ENCODE peak calls at places on chromosomes 1 and 21, in seven cellular contexts. One of them, this sample, is unnamed.

GRCh38 chr1:15427280-15427666 is 11.0 kb upstream of the CTRC start:
- DNase-seq in IMR-90: no peak
- DNase-seq in neural progenitor cell: no peak
- DNase-seq in right atrium auricular region: no peak
- DNase-seq in dorsolateral prefrontal cortex: no peak
- DNase-seq in omental fat pad: no peak
- DNase-seq in Panc1: no peak
- DNase-seq in this sample: no peak

GRCh38 chr1:113012149-113012548 is 56.2 kb upstream of the SLC16A1 start:
- DNase-seq in IMR-90: no peak
- DNase-seq in neural progenitor cell: no peak
- DNase-seq in right atrium auricular region: no peak
- DNase-seq in dorsolateral prefrontal cortex: no peak
- DNase-seq in omental fat pad: no peak
- DNase-seq in Panc1: no peak
- DNase-seq in this sample: no peak

GRCh38 chr1:199808110-199808870 is 219.2 kb upstream of the NR5A2 start:
- DNase-seq in IMR-90: peak
- DNase-seq in neural progenitor cell: no peak
- DNase-seq in right atrium auricular region: no peak
- DNase-seq in dorsolateral prefrontal cortex: no peak
- DNase-seq in omental fat pad: no peak
- DNase-seq in Panc1: no peak
- DNase-seq in this sample: no peak

GRCh38 chr1:174534789-174535188 is 87.0 kb downstream of the GPR52 start:
- DNase-seq in IMR-90: peak
- DNase-seq in neural progenitor cell: no peak
- DNase-seq in right atrium auricular region: no peak
- DNase-seq in dorsolateral prefrontal cortex: no peak
- DNase-seq in omental fat pad: no peak
- DNase-seq in Panc1: no peak
- DNase-seq in this sample: no peak

GRCh38 chr1:159652506-159652905 is 61.9 kb downstream of the CRP start:
- DNase-seq in IMR-90: no peak
- DNase-seq in neural progenitor cell: no peak
- DNase-seq in right atrium auricular region: no peak
- DNase-seq in dorsolateral prefrontal cortex: no peak
- DNase-seq in omental fat pad: no peak
- DNase-seq in Panc1: no peak
- DNase-seq in this sample: no peak

GRCh38 chr1:3062616-3063378 is 6.2 kb upstream of the PRDM16 start:
- DNase-seq in IMR-90: no peak
- DNase-seq in neural progenitor cell: peak
- DNase-seq in right atrium auricular region: no peak
- DNase-seq in dorsolateral prefrontal cortex: peak
- DNase-seq in omental fat pad: peak
- DNase-seq in Panc1: no peak
- DNase-seq in this sample: no peak

GRCh38 chr1:58398714-58399113 is 147.8 kb downstream of the OMA1 start:
- DNase-seq in IMR-90: no peak
- DNase-seq in neural progenitor cell: no peak
- DNase-seq in right atrium auricular region: no peak
- DNase-seq in dorsolateral prefrontal cortex: no peak
- DNase-seq in omental fat pad: no peak
- DNase-seq in Panc1: no peak
- DNase-seq in this sample: no peak

GRCh38 chr1:20666804-20667203 is 5.6 kb upstream of the DDOST start:
- DNase-seq in IMR-90: peak
- DNase-seq in neural progenitor cell: no peak
- DNase-seq in right atrium auricular region: no peak
- DNase-seq in dorsolateral prefrontal cortex: no peak
- DNase-seq in omental fat pad: no peak
- DNase-seq in Panc1: no peak
- DNase-seq in this sample: no peak

GRCh38 chr1:147640553-147641165 is 29.7 kb downstream of the ACP6 start:
- DNase-seq in IMR-90: peak
- DNase-seq in neural progenitor cell: peak
- DNase-seq in right atrium auricular region: no peak
- DNase-seq in dorsolateral prefrontal cortex: peak
- DNase-seq in omental fat pad: peak
- DNase-seq in Panc1: peak
- DNase-seq in this sample: peak

GRCh38 chr1:198932351-198932991 is 293.6 kb downstream of the PTPRC start:
- DNase-seq in IMR-90: peak
- DNase-seq in neural progenitor cell: no peak
- DNase-seq in right atrium auricular region: no peak
- DNase-seq in dorsolateral prefrontal cortex: no peak
- DNase-seq in omental fat pad: no peak
- DNase-seq in Panc1: no peak
- DNase-seq in this sample: no peak

GRCh38 chr21:37368536-37369279 is 2.1 kb downstream of the DYRK1A start:
- DNase-seq in IMR-90: peak
- DNase-seq in neural progenitor cell: no peak
- DNase-seq in right atrium auricular region: no peak
- DNase-seq in dorsolateral prefrontal cortex: no peak
- DNase-seq in omental fat pad: no peak
- DNase-seq in Panc1: no peak
- DNase-seq in this sample: no peak

GRCh38 chr1:207181838-207182237 is 77.8 kb downstream of the C4BPA start:
- DNase-seq in IMR-90: no peak
- DNase-seq in neural progenitor cell: no peak
- DNase-seq in right atrium auricular region: no peak
- DNase-seq in dorsolateral prefrontal cortex: no peak
- DNase-seq in omental fat pad: no peak
- DNase-seq in Panc1: no peak
- DNase-seq in this sample: no peak

GRCh38 chr21:42567861-42568260 is 54.2 kb downstream of the SLC37A1 start:
- DNase-seq in IMR-90: no peak
- DNase-seq in neural progenitor cell: no peak
- DNase-seq in right atrium auricular region: no peak
- DNase-seq in dorsolateral prefrontal cortex: peak
- DNase-seq in omental fat pad: no peak
- DNase-seq in Panc1: no peak
- DNase-seq in this sample: no peak

GRCh38 chr1:234638832-234639799 is 29.1 kb upstream of the IRF2BP2 start:
- DNase-seq in IMR-90: peak
- DNase-seq in neural progenitor cell: no peak
- DNase-seq in right atrium auricular region: no peak
- DNase-seq in dorsolateral prefrontal cortex: no peak
- DNase-seq in omental fat pad: no peak
- DNase-seq in Panc1: no peak
- DNase-seq in this sample: no peak

GRCh38 chr21:41671859-41672542 is 94.9 kb downstream of the RIPK4 start:
- DNase-seq in IMR-90: no peak
- DNase-seq in neural progenitor cell: no peak
- DNase-seq in right atrium auricular region: no peak
- DNase-seq in dorsolateral prefrontal cortex: no peak
- DNase-seq in omental fat pad: no peak
- DNase-seq in Panc1: no peak
- DNase-seq in this sample: no peak

GRCh38 chr1:112335351-112335750 is 60.7 kb upstream of the CTTNBP2NL start:
- DNase-seq in IMR-90: peak
- DNase-seq in neural progenitor cell: no peak
- DNase-seq in right atrium auricular region: no peak
- DNase-seq in dorsolateral prefrontal cortex: no peak
- DNase-seq in omental fat pad: no peak
- DNase-seq in Panc1: no peak
- DNase-seq in this sample: no peak

GRCh38 chr1:217718873-217719272 is 87.7 kb downstream of the SPATA17 start:
- DNase-seq in IMR-90: no peak
- DNase-seq in neural progenitor cell: no peak
- DNase-seq in right atrium auricular region: no peak
- DNase-seq in dorsolateral prefrontal cortex: no peak
- DNase-seq in omental fat pad: no peak
- DNase-seq in Panc1: no peak
- DNase-seq in this sample: no peak
- TF ChIP-seq CTCF in IMR-90: no peak
- TF ChIP-seq CTCF in neural progenitor cell: no peak
- TF ChIP-seq CTCF in right atrium auricular region: no peak
- TF ChIP-seq CTCF in dorsolateral prefrontal cortex: no peak
- TF ChIP-seq CTCF in omental fat pad: no peak
- TF ChIP-seq CTCF in Panc1: no peak
- TF ChIP-seq CTCF in this sample: no peak

GRCh38 chr1:235763962-235764361 is 102.7 kb downstream of the LYST start:
- DNase-seq in IMR-90: peak
- DNase-seq in neural progenitor cell: no peak
- DNase-seq in right atrium auricular region: no peak
- DNase-seq in dorsolateral prefrontal cortex: no peak
- DNase-seq in omental fat pad: no peak
- DNase-seq in Panc1: no peak
- DNase-seq in this sample: no peak
- TF ChIP-seq CTCF in IMR-90: no peak
- TF ChIP-seq CTCF in neural progenitor cell: no peak
- TF ChIP-seq CTCF in right atrium auricular region: no peak
- TF ChIP-seq CTCF in dorsolateral prefrontal cortex: no peak
- TF ChIP-seq CTCF in omental fat pad: no peak
- TF ChIP-seq CTCF in Panc1: no peak
- TF ChIP-seq CTCF in this sample: no peak

GRCh38 chr1:154936416-154937050 is at the start of gene PMVK:
- DNase-seq in IMR-90: peak
- DNase-seq in neural progenitor cell: peak
- DNase-seq in right atrium auricular region: peak
- DNase-seq in dorsolateral prefrontal cortex: peak
- DNase-seq in omental fat pad: peak
- DNase-seq in Panc1: peak
- DNase-seq in this sample: peak
- TF ChIP-seq CTCF in IMR-90: peak
- TF ChIP-seq CTCF in neural progenitor cell: peak
- TF ChIP-seq CTCF in right atrium auricular region: no peak
- TF ChIP-seq CTCF in dorsolateral prefrontal cortex: peak
- TF ChIP-seq CTCF in omental fat pad: no peak
- TF ChIP-seq CTCF in Panc1: no peak
- TF ChIP-seq CTCF in this sample: peak

DNA sequence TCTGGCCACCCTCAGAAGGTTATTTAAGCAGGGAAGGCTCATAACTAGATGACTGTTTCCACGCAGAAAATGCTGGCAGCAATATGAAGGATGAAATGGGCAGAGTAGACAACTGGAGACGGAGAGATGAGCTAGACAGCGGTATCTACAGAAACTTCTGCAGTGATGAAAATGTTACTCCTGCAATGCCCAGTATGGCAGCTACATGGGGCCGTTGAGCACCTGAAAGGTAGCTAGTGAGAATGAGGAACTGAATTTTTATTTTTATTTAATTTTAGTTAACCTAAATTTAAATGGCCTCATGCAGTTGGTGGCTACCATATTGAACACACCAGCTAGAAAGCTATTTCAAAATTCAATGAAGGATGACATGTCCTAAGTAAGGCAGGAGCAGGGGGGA is 27.3 kb downstream of the SIPA1L2 start:
- DNase-seq in IMR-90: no peak
- DNase-seq in neural progenitor cell: no peak
- DNase-seq in right atrium auricular region: no peak
- DNase-seq in dorsolateral prefrontal cortex: no peak
- DNase-seq in omental fat pad: no peak
- DNase-seq in Panc1: no peak
- DNase-seq in this sample: no peak
- TF ChIP-seq CTCF in IMR-90: no peak
- TF ChIP-seq CTCF in neural progenitor cell: peak
- TF ChIP-seq CTCF in right atrium auricular region: no peak
- TF ChIP-seq CTCF in dorsolateral prefrontal cortex: no peak
- TF ChIP-seq CTCF in omental fat pad: no peak
- TF ChIP-seq CTCF in Panc1: no peak
- TF ChIP-seq CTCF in this sample: peak

GRCh38 chr21:29943885-29944284 is 4.1 kb upstream of the GRIK1 start:
- DNase-seq in IMR-90: no peak
- DNase-seq in neural progenitor cell: peak
- DNase-seq in right atrium auricular region: no peak
- DNase-seq in dorsolateral prefrontal cortex: no peak
- DNase-seq in omental fat pad: no peak
- DNase-seq in Panc1: no peak
- DNase-seq in this sample: no peak
- TF ChIP-seq CTCF in IMR-90: no peak
- TF ChIP-seq CTCF in neural progenitor cell: peak
- TF ChIP-seq CTCF in right atrium auricular region: no peak
- TF ChIP-seq CTCF in dorsolateral prefrontal cortex: no peak
- TF ChIP-seq CTCF in omental fat pad: no peak
- TF ChIP-seq CTCF in Panc1: peak
- TF ChIP-seq CTCF in this sample: peak

GRCh38 chr1:232176222-232176621 is 453.7 kb downstream of the SIPA1L2 start:
- DNase-seq in IMR-90: no peak
- DNase-seq in neural progenitor cell: no peak
- DNase-seq in right atrium auricular region: no peak
- DNase-seq in dorsolateral prefrontal cortex: no peak
- DNase-seq in omental fat pad: no peak
- DNase-seq in Panc1: no peak
- DNase-seq in this sample: no peak
- TF ChIP-seq CTCF in IMR-90: no peak
- TF ChIP-seq CTCF in neural progenitor cell: no peak
- TF ChIP-seq CTCF in right atrium auricular region: no peak
- TF ChIP-seq CTCF in dorsolateral prefrontal cortex: no peak
- TF ChIP-seq CTCF in omental fat pad: no peak
- TF ChIP-seq CTCF in Panc1: no peak
- TF ChIP-seq CTCF in this sample: no peak